ENCODE peak calls at places on chromosome 15, in five cellular contexts. I, A, G, J and L are unnamed samples.

GRCh38 chr15:47355759-47356158 is 361.5 kb upstream of the SEMA6D start:
- DNase-seq in I (no peak), A (no peak), G (no peak), J (no peak), L (no peak)

GRCh38 chr15:60006203-60006782 is 2.2 kb downstream of the FOXB1 start:
- DNase-seq in I (no peak), A (no peak), G (no peak), J (no peak), L (no peak)

GRCh38 chr15:66053991-66054390 is 184.7 kb downstream of the RAB11A start:
- DNase-seq in I (no peak), A (no peak), G (no peak), J (no peak), L (no peak)

GRCh38 chr15:61839541-61839940 is 220.7 kb downstream of the VPS13C start:
- DNase-seq in I (no peak), A (no peak), G (no peak), J (no peak), L (no peak)

GRCh38 chr15:33341943-33342342 is 31.2 kb downstream of the RYR3 start:
- DNase-seq in I (no peak), A (no peak), G (no peak), J (no peak), L (no peak)

GRCh38 chr15:82999905-83000671 is 11.4 kb downstream of the C15orf40 start:
- DNase-seq in I (peak), A (no peak), G (no peak), J (peak), L (no peak)

GRCh38 chr15:78635346-78635745 is 5.7 kb downstream of the CHRNB4 start:
- DNase-seq in I (no peak), A (no peak), G (no peak), J (no peak), L (no peak)

GRCh38 chr15:25184356-25185155 is 229.8 kb downstream of the SNRPN start:
- DNase-seq in I (no peak), A (no peak), G (no peak), J (no peak), L (no peak)

GRCh38 chr15:45618813-45619212 is 16.0 kb upstream of the SQOR start:
- DNase-seq in I (no peak), A (no peak), G (no peak), J (no peak), L (no peak)

DNA sequence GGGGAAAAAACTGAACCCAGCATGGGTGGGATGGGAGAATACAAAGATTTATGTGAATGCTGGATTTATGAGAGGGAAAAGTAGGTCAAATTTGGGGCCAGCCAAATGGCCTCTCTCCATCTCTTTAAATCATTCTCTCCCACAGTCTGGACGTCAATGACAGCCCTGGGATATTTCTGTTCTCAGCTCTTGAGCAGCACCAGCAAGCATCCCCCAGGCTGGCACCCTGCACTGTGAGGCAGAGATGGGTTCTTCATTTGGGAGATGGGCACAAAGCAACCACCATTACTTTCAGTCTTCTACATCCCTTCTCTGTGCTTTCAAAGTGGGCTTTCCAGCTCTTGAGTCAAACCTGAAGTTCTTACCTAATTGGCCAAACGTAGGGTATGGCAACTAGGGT is 321.0 kb downstream of the NTRK3 start:
- DNase-seq in I (no peak), A (no peak), G (no peak), J (no peak), L (no peak)
- H3K27ac ChIP-seq in I (no peak), A (no peak), G (no peak), J (no peak), L (no peak)

GRCh38 chr15:77186518-77187095 is 115.7 kb upstream of the TSPAN3 start:
- DNase-seq in I (no peak), A (no peak), G (no peak), J (peak), L (no peak)

GRCh38 chr15:77185242-77185785 is 114.4 kb upstream of the TSPAN3 start:
- DNase-seq in I (no peak), A (no peak), G (no peak), J (no peak), L (peak)

GRCh38 chr15:77191230-77191834 is 120.4 kb upstream of the TSPAN3 start:
- DNase-seq in I (no peak), A (no peak), G (no peak), J (no peak), L (no peak)

GRCh38 chr15:77192451-77192850 is 121.5 kb upstream of the TSPAN3 start:
- DNase-seq in I (no peak), A (no peak), G (no peak), J (no peak), L (no peak)

DNA sequence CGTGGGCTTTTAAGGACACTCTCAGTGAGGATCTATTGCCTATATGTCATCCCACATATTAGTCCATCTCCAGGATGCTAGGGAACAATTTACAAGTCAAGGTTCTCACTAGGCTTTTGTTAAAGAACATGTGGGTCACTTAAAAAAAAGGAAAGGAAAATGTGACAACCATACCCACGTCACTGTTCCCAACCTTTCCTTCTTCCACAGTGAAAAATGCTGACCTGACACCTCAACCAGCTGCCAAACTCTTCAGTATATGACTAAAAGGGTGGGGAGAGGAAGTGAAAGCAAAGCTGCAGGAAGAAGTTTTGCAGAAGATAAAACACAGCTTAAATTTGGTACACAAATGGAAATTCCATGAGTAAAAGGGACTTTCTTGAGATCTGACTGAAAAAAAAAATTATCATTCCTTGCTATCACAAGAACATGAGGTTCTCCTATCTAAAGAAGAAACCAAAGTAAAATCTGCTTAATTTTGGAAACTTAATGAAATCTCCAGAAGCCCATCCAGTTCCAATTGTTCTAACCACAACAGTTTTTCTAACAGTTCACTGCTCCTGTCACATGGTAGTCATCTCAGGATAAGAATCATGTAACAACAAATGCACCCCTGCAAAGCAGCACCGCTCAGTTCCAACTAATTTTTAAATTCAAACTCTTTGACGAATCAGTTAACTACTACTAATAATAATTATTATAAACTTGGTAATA is 117.0 kb upstream of the TSPAN3 start:
- DNase-seq in I (peak), A (no peak), G (peak), J (no peak), L (peak)
- TF ChIP-seq CTCF in I (no peak), A (no peak), G (no peak), J (no peak), L (no peak)

DNA sequence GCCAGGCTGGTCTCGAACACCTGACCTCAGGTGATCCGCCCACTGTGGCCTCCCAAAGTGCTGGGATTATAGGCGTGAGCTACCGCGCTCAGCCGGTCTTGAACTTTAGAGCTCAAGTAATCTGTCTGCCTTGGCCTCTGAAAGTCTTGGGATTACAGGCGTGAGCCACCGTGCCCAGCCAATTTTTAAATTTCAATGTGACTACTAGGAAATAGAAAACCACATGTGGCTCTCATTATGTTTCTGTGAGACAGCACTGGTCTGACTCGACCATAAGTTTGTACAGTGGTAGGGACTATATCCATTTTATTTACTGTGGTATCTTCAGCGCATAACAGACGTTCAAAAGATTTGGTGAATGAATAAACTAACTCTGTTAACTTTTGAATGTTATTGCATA is 9.1 kb downstream of the ZFAND6 start:
- DNase-seq in I (no peak), A (no peak), G (no peak), J (no peak), L (no peak)
- H3K27ac ChIP-seq in I (no peak), A (no peak), G (no peak), J (peak), L (no peak)

GRCh38 chr15:89128320-89129122 is 40.3 kb downstream of the ABHD2 start:
- DNase-seq in I (no peak), A (no peak), G (no peak), J (peak), L (peak)

GRCh38 chr15:89132611-89133242 is 44.5 kb downstream of the ABHD2 start:
- DNase-seq in I (peak), A (no peak), G (no peak), J (no peak), L (peak)

GRCh38 chr15:89127054-89127702 is 38.9 kb downstream of the ABHD2 start:
- DNase-seq in I (no peak), A (no peak), G (no peak), J (peak), L (no peak)

GRCh38 chr15:89130194-89130593 is 41.9 kb downstream of the ABHD2 start:
- DNase-seq in I (no peak), A (no peak), G (no peak), J (no peak), L (no peak)

GRCh38 chr15:89129123-89129815 is 41.0 kb downstream of the ABHD2 start:
- DNase-seq in I (no peak), A (no peak), G (no peak), J (peak), L (peak)
- TF ChIP-seq CTCF in I (peak), A (peak), G (peak), J (peak), L (peak)

GRCh38 chr15:89129816-89130134 is 41.5 kb downstream of the ABHD2 start:
- DNase-seq in I (no peak), A (no peak), G (no peak), J (no peak), L (no peak)
- H3K27ac ChIP-seq in I (no peak), A (peak), G (no peak), J (peak), L (peak)